ENCODE peak calls at places on chromosomes 12 and 14, in eight cellular contexts. O, G, T, R, P, N, H and I are unnamed samples.

GRCh38 chr12:41014643-41015020 is 173.5 kb upstream of the PDZRN4 start:
- DNase-seq in O (peak; percentile 3), G (no peak), T (no peak), R (no peak), P (no peak), N (peak; percentile 0), H (no peak), I (no peak)

GRCh38 chr14:28830115-28830534 is 63.5 kb downstream of the FOXG1 start:
- DNase-seq in O (no peak), G (no peak), T (no peak), R (no peak), P (no peak), N (no peak), H (no peak), I (no peak)

GRCh38 chr12:91576432-91576831 is 393.8 kb upstream of the DCN start:
- DNase-seq in O (no peak), G (no peak), T (no peak), R (no peak), P (no peak), N (no peak), H (no peak), I (no peak)

GRCh38 chr14:50039734-50040400 is 76.5 kb downstream of the VCPKMT start:
- DNase-seq in O (peak; percentile 48), G (peak; percentile 38), T (no peak), R (no peak), P (no peak), N (no peak), H (no peak), I (no peak)

GRCh38 chr12:65603428-65604351 is 220.6 kb upstream of the HMGA2 start:
- DNase-seq in O (peak; percentile 48), G (peak; percentile 79), T (no peak), R (peak; percentile 45), P (peak; percentile 52), N (peak; percentile 94), H (peak; percentile 75), I (no peak)

GRCh38 chr12:16349132-16349463 is 1.7 kb downstream of the MGST1 start:
- DNase-seq in O (peak; percentile 44), G (peak; percentile 68), T (no peak), R (peak; percentile 73), P (no peak), N (peak; percentile 96), H (no peak), I (peak; percentile 63)

GRCh38 chr14:66378712-66379111 is 107.5 kb upstream of the CCDC196 start:
- DNase-seq in O (no peak), G (no peak), T (no peak), R (no peak), P (no peak), N (no peak), H (no peak), I (no peak)

GRCh38 chr12:67354322-67354721 is 85.2 kb downstream of the CAND1 start:
- DNase-seq in O (no peak), G (no peak), T (no peak), R (no peak), P (no peak), N (peak; percentile 15), H (no peak), I (no peak)

GRCh38 chr12:14982986-14983385 is 10.1 kb downstream of the PDE6H start:
- DNase-seq in O (no peak), G (no peak), T (no peak), R (no peak), P (no peak), N (no peak), H (no peak), I (no peak)

GRCh38 chr14:29584992-29585391 is 342.7 kb downstream of the PRKD1 start:
- DNase-seq in O (no peak), G (peak; percentile 61), T (no peak), R (no peak), P (peak; percentile 83), N (peak; percentile 94), H (no peak), I (peak; percentile 6)

GRCh38 chr12:13980548-13981295 is 680 bp downstream of the GRIN2B start:
- DNase-seq in O (peak; percentile 22), G (no peak), T (peak; percentile 65), R (no peak), P (peak; percentile 31), N (no peak), H (no peak), I (no peak)

GRCh38 chr14:60878536-60878935 is 102.3 kb downstream of the TRMT5 start:
- DNase-seq in O (no peak), G (no peak), T (no peak), R (no peak), P (no peak), N (peak; percentile 33), H (no peak), I (no peak)

GRCh38 chr12:58544281-58544680 is 376.0 kb downstream of the LRIG3 start:
- DNase-seq in O (no peak), G (no peak), T (no peak), R (no peak), P (no peak), N (no peak), H (no peak), I (no peak)

GRCh38 chr14:51041117-51041531 is 53.8 kb downstream of the TRIM9 start:
- DNase-seq in O (no peak), G (no peak), T (no peak), R (no peak), P (peak; percentile 8), N (no peak), H (no peak), I (peak; percentile 10)

GRCh38 chr12:44446181-44446580 is 429.9 kb downstream of the NELL2 start:
- DNase-seq in O (no peak), G (no peak), T (no peak), R (no peak), P (no peak), N (no peak), H (no peak), I (no peak)

GRCh38 chr12:90124914-90125313 is 416.3 kb upstream of the ATP2B1 start:
- DNase-seq in O (no peak), G (no peak), T (no peak), R (no peak), P (no peak), N (no peak), H (no peak), I (no peak)

GRCh38 chr14:32073537-32074189 is 3.4 kb upstream of the ARHGAP5 start:
- DNase-seq in O (peak; percentile 71), G (peak; percentile 60), T (no peak), R (peak; percentile 49), P (peak; percentile 81), N (peak; percentile 82), H (peak; percentile 82), I (no peak)

GRCh38 chr12:89927226-89927698 is 218.6 kb upstream of the ATP2B1 start:
- DNase-seq in O (no peak), G (no peak), T (no peak), R (no peak), P (no peak), N (no peak), H (no peak), I (no peak)

GRCh38 chr14:92978229-92979021 is 55.5 kb downstream of the CHGA start:
- DNase-seq in O (no peak), G (no peak), T (no peak), R (no peak), P (no peak), N (no peak), H (no peak), I (no peak)

GRCh38 chr12:4449862-4450222 is 4.2 kb upstream of the FGF6 start:
- DNase-seq in O (no peak), G (peak; percentile 26), T (no peak), R (no peak), P (no peak), N (no peak), H (no peak), I (peak; percentile 34)

GRCh38 chr12:4447151-4447550 is 1.5 kb upstream of the FGF6 start:
- DNase-seq in O (no peak), G (peak; percentile 10), T (peak; percentile 22), R (no peak), P (no peak), N (no peak), H (no peak), I (no peak)

GRCh38 chr12:4450551-4451112 is 5.0 kb upstream of the FGF6 start:
- DNase-seq in O (no peak), G (no peak), T (peak; percentile 61), R (no peak), P (peak; percentile 34), N (no peak), H (no peak), I (no peak)

GRCh38 chr12:4448376-4448775 is 2.8 kb upstream of the FGF6 start:
- DNase-seq in O (no peak), G (peak; percentile 1), T (no peak), R (no peak), P (no peak), N (no peak), H (no peak), I (no peak)

GRCh38 chr12:4448943-4449861 is 3.6 kb upstream of the FGF6 start:
- DNase-seq in O (no peak), G (peak; percentile 11), T (no peak), R (no peak), P (no peak), N (no peak), H (no peak), I (no peak)
- H3K4me3 ChIP-seq in O (no peak overlapping the region), G (no peak overlapping the region), T (no peak overlapping the region), R (no peak overlapping the region), P (no peak overlapping the region), N (no peak overlapping the region), H (no peak overlapping the region), I (no peak overlapping the region)

DNA sequence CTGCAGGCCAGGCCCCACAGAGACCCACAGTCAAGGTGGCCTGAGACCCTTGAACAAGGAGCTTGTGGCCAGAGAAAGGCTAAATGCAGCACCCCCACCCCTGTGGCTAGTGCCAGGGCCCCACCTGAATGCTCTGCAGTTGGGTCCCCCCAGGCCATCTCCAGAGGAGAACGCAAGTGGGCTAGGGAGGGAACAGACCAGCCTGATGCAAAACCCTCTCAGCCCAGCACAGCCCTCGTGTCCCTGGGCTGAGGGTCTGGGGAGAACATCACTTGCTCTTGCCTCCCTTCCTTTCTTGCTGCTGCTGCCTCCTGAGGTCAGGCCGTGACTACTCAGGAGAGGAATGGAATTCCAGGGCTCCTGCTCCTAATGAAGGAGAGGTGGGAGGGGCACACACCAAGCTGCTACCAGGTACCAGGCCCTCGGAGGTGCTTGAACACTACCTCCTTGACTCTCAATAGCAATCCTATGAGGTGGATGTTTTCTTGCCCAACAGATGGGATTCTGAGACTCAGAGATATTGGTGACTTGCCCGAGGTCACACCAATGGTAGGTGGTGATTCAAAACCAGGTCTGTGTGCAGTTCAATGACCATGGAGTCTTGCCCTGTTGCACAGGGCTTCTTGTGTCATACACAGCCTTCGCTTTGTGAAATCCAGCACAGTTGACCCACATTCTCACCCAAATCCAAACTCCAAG is 45.5 kb downstream of the PSMA6 start:
- DNase-seq in O (no peak), G (peak; percentile 68), T (peak; percentile 49), R (no peak), P (no peak), N (no peak), H (no peak), I (peak; percentile 46)
- H3K4me1 ChIP-seq in O (peaks cover 84% of the 10 kb centered on the region), G (peaks cover 50% of the 10 kb centered on the region), T (peaks cover 35% of the 10 kb centered on the region), R (peaks cover 92% of the 10 kb centered on the region), P (peaks cover 39% of the 10 kb centered on the region), N (peaks cover 39% of the 10 kb centered on the region), H (peaks cover 69% of the 10 kb centered on the region), I (peaks cover 88% of the 10 kb centered on the region)

GRCh38 chr12:81450920-81451739 is 308.0 kb downstream of the PPFIA2 start:
- DNase-seq in O (peak; percentile 15), G (peak; percentile 29), T (peak; percentile 49), R (no peak), P (peak; percentile 90), N (peak; percentile 54), H (peak; percentile 76), I (no peak)
- TF ChIP-seq CTCF in O (peak; percentile 60), G (peak; percentile 2), T (peak; percentile 69), R (peak; percentile 22), P (peak; percentile 65), N (peak; percentile 49), H (peak; percentile 65), I (no peak)

GRCh38 chr12:52873513-52873831 is 24.7 kb upstream of the KRT78 start:
- DNase-seq in O (no peak), G (no peak), T (no peak), R (no peak), P (no peak), N (no peak), H (no peak), I (no peak)
- H3K4me3 ChIP-seq in O (peak overlapping the region; percentile 36), G (no peak overlapping the region), T (no peak overlapping the region), R (peak overlapping the region; percentile 45), P (no peak overlapping the region), N (no peak overlapping the region), H (peak overlapping the region; percentile 43), I (no peak overlapping the region)